ENCODE peak calls at places on chromosomes 2 and 18, in four cellular contexts. W is heart left ventricle, P is pancreas, Y is fibroblast of pulmonary artery. H is an unnamed sample.

GRCh38 chr18:22214731-22215528 is 45.5 kb downstream of the GATA6 start:
- DNase-seq in W (no peak), P (no peak), Y (peak; percentile 79), H (peak; percentile 72)

GRCh38 chr2:231800493-231801091 is 14.3 kb downstream of the COPS7B start:
- DNase-seq in W (no peak), P (no peak), Y (peak; percentile 55), H (peak; percentile 45)

GRCh38 chr2:192379736-192380135 is 185.0 kb upstream of the TMEFF2 start:
- DNase-seq in W (no peak), P (no peak), Y (no peak), H (no peak)

GRCh38 chr2:204545861-204546773 is 842 bp downstream of the PARD3B start:
- DNase-seq in W (peak; percentile 25), P (peak; percentile 86), Y (no peak), H (no peak)

GRCh38 chr18:8730080-8730827 is 24.9 kb downstream of the MTCL1 start:
- DNase-seq in W (peak; percentile 84), P (no peak), Y (peak; percentile 97), H (peak; percentile 94)

GRCh38 chr2:212227755-212228154 is 310.8 kb downstream of the ERBB4 start:
- DNase-seq in W (peak; percentile 28), P (no peak), Y (peak; percentile 92), H (peak; percentile 89)

GRCh38 chr2:127510073-127510472 is 16.2 kb downstream of the IWS1 start:
- DNase-seq in W (no peak), P (no peak), Y (no peak), H (no peak)

GRCh38 chr18:35376393-35376741 is 770 bp downstream of the ZNF396 start:
- DNase-seq in W (peak; percentile 35), P (peak; percentile 64), Y (no peak), H (no peak)

GRCh38 chr2:64504774-64505720 is 19.1 kb upstream of the AFTPH start:
- DNase-seq in W (no peak), P (no peak), Y (no peak), H (no peak)

GRCh38 chr2:96655491-96655973 is 13.0 kb downstream of the FER1L5 start:
- DNase-seq in W (no peak), P (no peak), Y (no peak), H (no peak)

GRCh38 chr2:172554352-172555271 is 1.3 kb upstream of the PDK1 start:
- DNase-seq in W (no peak), P (no peak), Y (no peak), H (peak; percentile 12)

GRCh38 chr2:22795467-22795866 is 589.5 kb upstream of the KLHL29 start:
- DNase-seq in W (no peak), P (no peak), Y (no peak), H (no peak)

GRCh38 chr2:15306706-15307105 is 254.4 kb downstream of the NBAS start:
- DNase-seq in W (no peak), P (no peak), Y (peak; percentile 35), H (peak; percentile 59)

GRCh38 chr18:64409511-64409910 is 260.6 kb upstream of the LINC00305 start:
- DNase-seq in W (no peak), P (no peak), Y (peak; percentile 8), H (peak; percentile 14)

GRCh38 chr2:122098301-122098700 is 342.9 kb downstream of the TSN start:
- DNase-seq in W (no peak), P (no peak), Y (peak; percentile 6), H (peak; percentile 49)

GRCh38 chr2:230865766-230866703 is 1.3 kb downstream of the ITM2C start:
- DNase-seq in W (peak; percentile 34), P (peak; percentile 81), Y (peak; percentile 27), H (no peak)

GRCh38 chr18:49933530-49933929 is 120.2 kb upstream of the ACAA2 start:
- DNase-seq in W (no peak), P (no peak), Y (peak; percentile 4), H (no peak)

GRCh38 chr2:212337486-212338343 is 200.9 kb downstream of the ERBB4 start:
- DNase-seq in W (no peak), P (no peak), Y (no peak), H (no peak)

GRCh38 chr18:9614401-9615279 is at the start of gene PPP4R1:
- DNase-seq in W (peak; percentile 83), P (peak; percentile 93), Y (peak; percentile 57), H (peak; percentile 55)

GRCh38 chr18:46096651-46097300 is 1.3 kb downstream of the ATP5F1A start:
- DNase-seq in W (no peak), P (no peak), Y (no peak), H (no peak)

GRCh38 chr2:138028538-138028937 is 64.3 kb downstream of the HNMT start:
- DNase-seq in W (no peak), P (no peak), Y (no peak), H (no peak)

GRCh38 chr2:145344076-145344724 is 824.3 kb upstream of the ZEB2 start:
- DNase-seq in W (no peak), P (no peak), Y (peak; percentile 6), H (no peak)

GRCh38 chr2:239311132-239312040 is 89.4 kb downstream of the HDAC4 start:
- DNase-seq in W (no peak), P (peak; percentile 42), Y (peak; percentile 28), H (no peak)

GRCh38 chr2:174681983-174682577 is 82.2 kb downstream of the CHRNA1 start:
- DNase-seq in W (peak; percentile 56), P (peak; percentile 77), Y (peak; percentile 27), H (peak; percentile 34)

GRCh38 chr2:157644776-157645175 is 16.1 kb upstream of the ACVR1C start:
- DNase-seq in W (no peak), P (no peak), Y (no peak), H (no peak)

GRCh38 chr2:235960011-235960715 is 208.0 kb downstream of the GBX2 start:
- DNase-seq in W (no peak), P (peak; percentile 30), Y (no peak), H (no peak)

GRCh38 chr2:47504174-47504810 is 101.3 kb downstream of the MSH2 start:
- DNase-seq in W (no peak), P (no peak), Y (no peak), H (no peak)

GRCh38 chr2:45134726-45135125 is 125.5 kb upstream of the SIX2 start:
- DNase-seq in W (no peak), P (no peak), Y (peak; percentile 79), H (peak; percentile 86)

GRCh38 chr2:14634885-14635871 is 2.7 kb downstream of the LRATD1 start:
- DNase-seq in W (peak; percentile 83), P (peak; percentile 92), Y (peak; percentile 52), H (peak; percentile 48)

DNA sequence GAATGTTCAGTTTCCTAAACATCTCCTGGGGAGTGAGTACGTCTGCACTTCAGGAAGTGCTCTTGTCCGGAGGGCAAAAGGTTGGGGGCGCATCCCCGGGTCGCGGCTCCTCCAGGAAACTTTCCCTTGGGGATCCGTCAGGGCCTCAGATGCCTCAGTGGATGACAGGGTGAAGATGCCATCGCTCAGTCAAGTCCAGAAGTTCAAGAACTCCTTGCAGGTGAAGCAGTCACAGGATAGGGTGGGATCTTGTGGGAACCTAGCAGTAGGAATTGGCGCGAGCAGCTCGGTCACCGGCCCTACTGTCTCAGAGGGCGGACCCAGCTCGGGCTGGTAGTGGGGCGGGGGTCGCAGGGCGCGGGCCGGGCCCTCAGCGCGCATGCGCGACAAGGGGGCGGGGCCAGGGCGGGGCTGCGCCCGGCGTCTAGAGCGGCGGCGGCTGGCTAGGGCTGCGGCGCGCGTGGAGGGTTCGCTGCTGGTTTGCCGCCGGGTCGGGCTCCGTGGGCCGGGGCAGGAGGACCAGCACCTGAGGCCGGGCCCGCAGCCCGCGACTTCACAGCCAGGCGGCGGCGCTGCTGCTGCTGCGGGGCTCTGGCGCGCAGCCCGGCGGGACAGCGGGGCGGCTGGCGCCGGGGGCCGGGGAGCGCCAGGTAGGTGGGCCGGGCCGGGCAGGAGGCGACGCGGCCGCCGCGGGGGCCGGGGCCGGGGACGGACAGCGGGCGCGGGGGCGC is at the start of gene INPP4A:
- DNase-seq in W (peak; percentile 78), P (peak; percentile 90), Y (peak; percentile 65), H (peak; percentile 51)
- TF ChIP-seq CTCF in W (no peak), P (no peak), Y (no peak), H (no peak)

DNA sequence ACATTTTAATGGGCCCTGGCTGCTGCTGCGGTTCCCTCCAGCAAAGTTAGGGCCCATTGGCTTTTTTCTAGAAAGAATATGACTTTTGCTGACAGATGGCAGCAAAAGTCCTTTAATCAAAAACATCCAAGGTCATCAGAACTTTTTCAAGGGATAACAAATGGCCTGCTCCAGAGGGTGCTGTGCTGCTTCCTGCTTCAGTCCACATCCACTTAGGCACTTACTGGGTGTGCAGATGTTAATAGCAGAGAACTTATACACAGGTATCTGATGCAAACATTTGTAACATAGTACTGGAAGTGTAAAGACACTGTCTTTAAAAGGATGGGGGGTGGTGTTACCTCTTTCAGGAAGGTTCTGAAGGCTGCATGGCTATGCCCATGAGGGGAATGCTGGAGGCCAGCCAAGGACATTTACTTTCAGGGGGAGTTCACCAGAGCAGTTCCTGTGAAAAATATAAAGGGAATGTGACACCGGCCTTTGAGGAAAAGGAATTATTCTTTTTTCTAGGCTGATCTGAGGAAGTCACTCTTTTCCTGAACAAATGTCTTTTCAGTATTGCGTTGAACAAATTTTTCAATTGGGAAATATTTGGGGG is 5.6 kb downstream of the HOXD8 start:
- DNase-seq in W (no peak), P (no peak), Y (no peak), H (no peak)
- H3K4me3 ChIP-seq in W (no peak overlapping the region), P (no peak overlapping the region), Y (no peak overlapping the region), H (no peak overlapping the region)

GRCh38 chr2:60118061-60118460 is 435.4 kb downstream of the BCL11A start:
- DNase-seq in W (no peak), P (no peak), Y (no peak), H (no peak)
- TF ChIP-seq CTCF in W (no peak), P (no peak), Y (no peak), H (no peak)

GRCh38 chr2:218722419-218722818 is 11.8 kb downstream of the TTLL4 start:
- DNase-seq in W (no peak), P (no peak), Y (no peak), H (no peak)
- H3K4me3 ChIP-seq in W (no peak overlapping the region), P (no peak overlapping the region), Y (no peak overlapping the region), H (no peak overlapping the region)

GRCh38 chr18:55415258-55415871 is 172.6 kb downstream of the TCF4 start:
- DNase-seq in W (peak; percentile 85), P (peak; percentile 87), Y (peak; percentile 93), H (peak; percentile 93)
- TF ChIP-seq CTCF in W (peak; percentile 95), P (peak; percentile 74), Y (peak; percentile 91), H (peak; percentile 83)

DNA sequence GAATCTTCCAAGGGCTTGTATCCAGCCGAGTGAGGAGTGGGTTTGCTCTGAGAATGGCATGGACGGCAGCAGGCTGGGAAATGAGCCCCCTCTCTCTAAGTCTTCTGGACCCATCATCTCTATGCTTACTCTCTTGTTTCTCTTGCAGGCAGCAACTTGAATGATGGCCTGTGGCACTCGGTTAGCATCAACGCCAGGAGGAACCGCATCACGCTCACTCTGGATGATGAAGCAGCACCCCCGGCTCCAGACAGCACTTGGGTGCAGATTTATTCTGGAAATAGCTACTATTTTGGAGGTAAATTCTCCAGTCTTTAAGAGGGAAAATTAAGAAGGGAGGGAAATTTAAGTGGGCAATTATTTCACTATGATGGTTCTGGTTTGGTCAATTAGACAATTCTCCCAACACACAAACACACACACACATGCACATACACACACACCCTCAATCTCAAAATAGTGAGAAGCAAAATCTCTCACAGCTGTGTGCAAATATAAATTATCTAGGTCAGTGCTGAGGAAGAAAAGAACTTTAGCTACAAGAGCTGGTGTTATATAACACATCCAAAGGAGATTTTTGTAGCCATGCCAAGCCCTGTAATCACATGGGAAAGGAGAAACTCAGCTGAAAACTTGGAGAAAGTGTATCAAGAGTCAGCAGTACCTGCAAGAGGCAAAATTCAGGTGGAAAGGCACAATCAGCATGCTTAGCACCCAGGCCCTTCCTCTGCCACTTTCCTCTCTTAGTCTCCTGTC is 499.2 kb downstream of the CNTNAP5 start:
- DNase-seq in W (no peak), P (no peak), Y (no peak), H (no peak)
- H3K4me3 ChIP-seq in W (no peak overlapping the region), P (no peak overlapping the region), Y (no peak overlapping the region), H (no peak overlapping the region)